ENCODE peak calls at places on chromosomes 6 and 20, in nine cellular contexts. One of them, this sample, is unnamed.

GRCh38 chr20:36835453-36836198 is 40.3 kb upstream of the TLDC2 start:
- DNase-seq in fibroblast of mammary gland: peak
- DNase-seq in kidney epithelial cell: peak
- DNase-seq in psoas muscle: peak
- DNase-seq in cardiac muscle cell: peak
- DNase-seq in transverse colon: peak
- DNase-seq in fibroblast of pulmonary artery: peak
- DNase-seq in lower lobe of right lung: peak
- DNase-seq in body of pancreas: peak
- DNase-seq in this sample: peak

GRCh38 chr6:125748534-125749111 is 809 bp upstream of the HEY2 start:
- DNase-seq in fibroblast of mammary gland: peak
- DNase-seq in kidney epithelial cell: no peak
- DNase-seq in psoas muscle: no peak
- DNase-seq in cardiac muscle cell: peak
- DNase-seq in transverse colon: no peak
- DNase-seq in fibroblast of pulmonary artery: no peak
- DNase-seq in lower lobe of right lung: no peak
- DNase-seq in body of pancreas: no peak
- DNase-seq in this sample: no peak

GRCh38 chr6:15462717-15463525 is 199.9 kb downstream of the DTNBP1 start:
- DNase-seq in fibroblast of mammary gland: peak
- DNase-seq in kidney epithelial cell: no peak
- DNase-seq in psoas muscle: no peak
- DNase-seq in cardiac muscle cell: peak
- DNase-seq in transverse colon: no peak
- DNase-seq in fibroblast of pulmonary artery: peak
- DNase-seq in lower lobe of right lung: no peak
- DNase-seq in body of pancreas: no peak
- DNase-seq in this sample: no peak

GRCh38 chr20:2470051-2470431 is 548 bp downstream of the SNRPB start:
- DNase-seq in fibroblast of mammary gland: peak
- DNase-seq in kidney epithelial cell: peak
- DNase-seq in psoas muscle: peak
- DNase-seq in cardiac muscle cell: peak
- DNase-seq in transverse colon: peak
- DNase-seq in fibroblast of pulmonary artery: peak
- DNase-seq in lower lobe of right lung: no peak
- DNase-seq in body of pancreas: peak
- DNase-seq in this sample: peak

GRCh38 chr6:42177514-42178364 is 4.6 kb downstream of the GUCA1A start:
- DNase-seq in fibroblast of mammary gland: no peak
- DNase-seq in kidney epithelial cell: no peak
- DNase-seq in psoas muscle: no peak
- DNase-seq in cardiac muscle cell: no peak
- DNase-seq in transverse colon: no peak
- DNase-seq in fibroblast of pulmonary artery: no peak
- DNase-seq in lower lobe of right lung: no peak
- DNase-seq in body of pancreas: no peak
- DNase-seq in this sample: no peak

GRCh38 chr6:83867527-83868161 is 8.2 kb downstream of the CYB5R4 start:
- DNase-seq in fibroblast of mammary gland: peak
- DNase-seq in kidney epithelial cell: no peak
- DNase-seq in psoas muscle: peak
- DNase-seq in cardiac muscle cell: peak
- DNase-seq in transverse colon: peak
- DNase-seq in fibroblast of pulmonary artery: peak
- DNase-seq in lower lobe of right lung: peak
- DNase-seq in body of pancreas: no peak
- DNase-seq in this sample: peak

GRCh38 chr6:111715321-111715720 is 109.6 kb upstream of the TRAF3IP2 start:
- DNase-seq in fibroblast of mammary gland: no peak
- DNase-seq in kidney epithelial cell: no peak
- DNase-seq in psoas muscle: no peak
- DNase-seq in cardiac muscle cell: no peak
- DNase-seq in transverse colon: no peak
- DNase-seq in fibroblast of pulmonary artery: no peak
- DNase-seq in lower lobe of right lung: no peak
- DNase-seq in body of pancreas: no peak
- DNase-seq in this sample: no peak

GRCh38 chr6:45566882-45567281 is 189.1 kb upstream of the SUPT3H start:
- DNase-seq in fibroblast of mammary gland: no peak
- DNase-seq in kidney epithelial cell: peak
- DNase-seq in psoas muscle: no peak
- DNase-seq in cardiac muscle cell: peak
- DNase-seq in transverse colon: no peak
- DNase-seq in fibroblast of pulmonary artery: peak
- DNase-seq in lower lobe of right lung: no peak
- DNase-seq in body of pancreas: no peak
- DNase-seq in this sample: no peak

GRCh38 chr20:62159835-62160234 is 16.3 kb downstream of the SS18L1 start:
- DNase-seq in fibroblast of mammary gland: peak
- DNase-seq in kidney epithelial cell: no peak
- DNase-seq in psoas muscle: no peak
- DNase-seq in cardiac muscle cell: no peak
- DNase-seq in transverse colon: no peak
- DNase-seq in fibroblast of pulmonary artery: no peak
- DNase-seq in lower lobe of right lung: no peak
- DNase-seq in body of pancreas: no peak
- DNase-seq in this sample: peak

GRCh38 chr6:78598966-78599365 is 268.4 kb upstream of the IRAK1BP1 start:
- DNase-seq in fibroblast of mammary gland: peak
- DNase-seq in kidney epithelial cell: peak
- DNase-seq in psoas muscle: no peak
- DNase-seq in cardiac muscle cell: peak
- DNase-seq in transverse colon: no peak
- DNase-seq in fibroblast of pulmonary artery: peak
- DNase-seq in lower lobe of right lung: no peak
- DNase-seq in body of pancreas: no peak
- DNase-seq in this sample: no peak

GRCh38 chr20:39623584-39624234 is 661.6 kb downstream of the DHX35 start:
- DNase-seq in fibroblast of mammary gland: peak
- DNase-seq in kidney epithelial cell: no peak
- DNase-seq in psoas muscle: no peak
- DNase-seq in cardiac muscle cell: no peak
- DNase-seq in transverse colon: no peak
- DNase-seq in fibroblast of pulmonary artery: no peak
- DNase-seq in lower lobe of right lung: no peak
- DNase-seq in body of pancreas: no peak
- DNase-seq in this sample: no peak

GRCh38 chr6:12119085-12119588 is 107.0 kb downstream of the HIVEP1 start:
- DNase-seq in fibroblast of mammary gland: no peak
- DNase-seq in kidney epithelial cell: peak
- DNase-seq in psoas muscle: no peak
- DNase-seq in cardiac muscle cell: peak
- DNase-seq in transverse colon: no peak
- DNase-seq in fibroblast of pulmonary artery: no peak
- DNase-seq in lower lobe of right lung: no peak
- DNase-seq in body of pancreas: no peak
- DNase-seq in this sample: peak

GRCh38 chr20:49890651-49891361 is 24.5 kb downstream of the SPATA2 start:
- DNase-seq in fibroblast of mammary gland: no peak
- DNase-seq in kidney epithelial cell: no peak
- DNase-seq in psoas muscle: no peak
- DNase-seq in cardiac muscle cell: no peak
- DNase-seq in transverse colon: no peak
- DNase-seq in fibroblast of pulmonary artery: no peak
- DNase-seq in lower lobe of right lung: peak
- DNase-seq in body of pancreas: no peak
- DNase-seq in this sample: no peak

GRCh38 chr20:45346291-45346718 is 1.9 kb downstream of the SDC4 start:
- DNase-seq in fibroblast of mammary gland: no peak
- DNase-seq in kidney epithelial cell: no peak
- DNase-seq in psoas muscle: peak
- DNase-seq in cardiac muscle cell: no peak
- DNase-seq in transverse colon: no peak
- DNase-seq in fibroblast of pulmonary artery: no peak
- DNase-seq in lower lobe of right lung: no peak
- DNase-seq in body of pancreas: no peak
- DNase-seq in this sample: no peak

GRCh38 chr6:169075211-169075621 is 178.4 kb downstream of the THBS2 start:
- DNase-seq in fibroblast of mammary gland: peak
- DNase-seq in kidney epithelial cell: no peak
- DNase-seq in psoas muscle: peak
- DNase-seq in cardiac muscle cell: peak
- DNase-seq in transverse colon: peak
- DNase-seq in fibroblast of pulmonary artery: peak
- DNase-seq in lower lobe of right lung: no peak
- DNase-seq in body of pancreas: no peak
- DNase-seq in this sample: no peak

GRCh38 chr6:108844135-108844534 is 4.1 kb upstream of the ARMC2 start:
- DNase-seq in fibroblast of mammary gland: no peak
- DNase-seq in kidney epithelial cell: no peak
- DNase-seq in psoas muscle: no peak
- DNase-seq in cardiac muscle cell: no peak
- DNase-seq in transverse colon: no peak
- DNase-seq in fibroblast of pulmonary artery: no peak
- DNase-seq in lower lobe of right lung: no peak
- DNase-seq in body of pancreas: no peak
- DNase-seq in this sample: no peak

GRCh38 chr6:138307352-138307751 is 70.4 kb upstream of the SMIM28 start:
- DNase-seq in fibroblast of mammary gland: no peak
- DNase-seq in kidney epithelial cell: no peak
- DNase-seq in psoas muscle: no peak
- DNase-seq in cardiac muscle cell: peak
- DNase-seq in transverse colon: no peak
- DNase-seq in fibroblast of pulmonary artery: peak
- DNase-seq in lower lobe of right lung: no peak
- DNase-seq in body of pancreas: no peak
- DNase-seq in this sample: no peak

GRCh38 chr6:21908117-21908848 is 314.7 kb downstream of the SOX4 start:
- DNase-seq in fibroblast of mammary gland: no peak
- DNase-seq in kidney epithelial cell: no peak
- DNase-seq in psoas muscle: no peak
- DNase-seq in cardiac muscle cell: peak
- DNase-seq in transverse colon: no peak
- DNase-seq in fibroblast of pulmonary artery: no peak
- DNase-seq in lower lobe of right lung: no peak
- DNase-seq in body of pancreas: no peak
- DNase-seq in this sample: no peak

GRCh38 chr6:111653961-111654360 is 48.3 kb upstream of the TRAF3IP2 start:
- DNase-seq in fibroblast of mammary gland: no peak
- DNase-seq in kidney epithelial cell: no peak
- DNase-seq in psoas muscle: no peak
- DNase-seq in cardiac muscle cell: no peak
- DNase-seq in transverse colon: no peak
- DNase-seq in fibroblast of pulmonary artery: no peak
- DNase-seq in lower lobe of right lung: no peak
- DNase-seq in body of pancreas: no peak
- DNase-seq in this sample: no peak

GRCh38 chr6:49252901-49253300 is 210.2 kb downstream of the MMUT start:
- DNase-seq in fibroblast of mammary gland: no peak
- DNase-seq in kidney epithelial cell: no peak
- DNase-seq in psoas muscle: no peak
- DNase-seq in cardiac muscle cell: no peak
- DNase-seq in transverse colon: no peak
- DNase-seq in fibroblast of pulmonary artery: no peak
- DNase-seq in lower lobe of right lung: no peak
- DNase-seq in body of pancreas: no peak
- DNase-seq in this sample: no peak

GRCh38 chr6:37493047-37493995 is 6.4 kb downstream of the CCDC167 start:
- DNase-seq in fibroblast of mammary gland: no peak
- DNase-seq in kidney epithelial cell: no peak
- DNase-seq in psoas muscle: no peak
- DNase-seq in cardiac muscle cell: no peak
- DNase-seq in transverse colon: no peak
- DNase-seq in fibroblast of pulmonary artery: no peak
- DNase-seq in lower lobe of right lung: peak
- DNase-seq in body of pancreas: no peak
- DNase-seq in this sample: no peak

GRCh38 chr6:169231790-169232506 is 21.7 kb downstream of the THBS2 start:
- DNase-seq in fibroblast of mammary gland: no peak
- DNase-seq in kidney epithelial cell: no peak
- DNase-seq in psoas muscle: no peak
- DNase-seq in cardiac muscle cell: no peak
- DNase-seq in transverse colon: no peak
- DNase-seq in fibroblast of pulmonary artery: no peak
- DNase-seq in lower lobe of right lung: no peak
- DNase-seq in body of pancreas: no peak
- DNase-seq in this sample: no peak

DNA sequence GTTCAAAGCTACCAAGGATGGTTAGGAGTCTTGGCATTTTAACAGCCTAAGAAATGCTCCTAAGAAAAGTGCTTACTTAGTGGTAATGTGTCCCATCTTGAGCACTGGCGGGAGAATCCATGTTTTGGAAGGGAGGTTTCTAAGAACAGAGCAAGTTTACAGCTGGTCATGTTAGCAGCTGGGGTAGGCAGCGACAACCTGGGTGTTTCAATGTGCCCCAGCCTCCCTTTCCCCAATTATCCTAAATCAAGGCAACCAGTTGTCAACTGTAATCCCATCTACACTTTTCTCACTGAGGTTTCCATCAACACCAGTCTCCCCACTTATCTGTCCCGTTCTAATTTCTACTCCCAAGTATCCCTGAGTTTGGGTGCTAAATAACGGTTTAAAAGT is 1.7 kb upstream of the JAG1 start:
- DNase-seq in fibroblast of mammary gland: no peak
- DNase-seq in kidney epithelial cell: no peak
- DNase-seq in psoas muscle: no peak
- DNase-seq in cardiac muscle cell: no peak
- DNase-seq in transverse colon: no peak
- DNase-seq in fibroblast of pulmonary artery: no peak
- DNase-seq in lower lobe of right lung: no peak
- DNase-seq in body of pancreas: no peak
- DNase-seq in this sample: no peak
- H3K4me3 ChIP-seq in fibroblast of mammary gland: no peak
- H3K4me3 ChIP-seq in kidney epithelial cell: peak
- H3K4me3 ChIP-seq in psoas muscle: peak
- H3K4me3 ChIP-seq in cardiac muscle cell: no peak
- H3K4me3 ChIP-seq in transverse colon: no peak
- H3K4me3 ChIP-seq in fibroblast of pulmonary artery: no peak
- H3K4me3 ChIP-seq in lower lobe of right lung: peak
- H3K4me3 ChIP-seq in body of pancreas: no peak
- H3K4me3 ChIP-seq in this sample: no peak

GRCh38 chr20:34562643-34563042 is 4.1 kb downstream of the MAP1LC3A start:
- DNase-seq in fibroblast of mammary gland: peak
- DNase-seq in kidney epithelial cell: no peak
- DNase-seq in psoas muscle: no peak
- DNase-seq in cardiac muscle cell: peak
- DNase-seq in transverse colon: no peak
- DNase-seq in fibroblast of pulmonary artery: peak
- DNase-seq in lower lobe of right lung: no peak
- DNase-seq in body of pancreas: no peak
- DNase-seq in this sample: peak
- TF ChIP-seq CTCF in fibroblast of mammary gland: peak
- TF ChIP-seq CTCF in kidney epithelial cell: peak
- TF ChIP-seq CTCF in psoas muscle: peak
- TF ChIP-seq CTCF in cardiac muscle cell: peak
- TF ChIP-seq CTCF in transverse colon: no peak
- TF ChIP-seq CTCF in fibroblast of pulmonary artery: peak
- TF ChIP-seq CTCF in lower lobe of right lung: peak
- TF ChIP-seq CTCF in body of pancreas: peak
- TF ChIP-seq CTCF in this sample: peak

GRCh38 chr20:53609501-53610445 is 16.1 kb upstream of the ZNF217 start:
- DNase-seq in fibroblast of mammary gland: peak
- DNase-seq in kidney epithelial cell: no peak
- DNase-seq in psoas muscle: peak
- DNase-seq in cardiac muscle cell: peak
- DNase-seq in transverse colon: peak
- DNase-seq in fibroblast of pulmonary artery: no peak
- DNase-seq in lower lobe of right lung: peak
- DNase-seq in body of pancreas: no peak
- DNase-seq in this sample: peak
- H3K4me3 ChIP-seq in fibroblast of mammary gland: no peak
- H3K4me3 ChIP-seq in kidney epithelial cell: no peak
- H3K4me3 ChIP-seq in psoas muscle: no peak
- H3K4me3 ChIP-seq in cardiac muscle cell: no peak
- H3K4me3 ChIP-seq in transverse colon: no peak
- H3K4me3 ChIP-seq in fibroblast of pulmonary artery: no peak
- H3K4me3 ChIP-seq in lower lobe of right lung: peak
- H3K4me3 ChIP-seq in body of pancreas: no peak
- H3K4me3 ChIP-seq in this sample: peak

GRCh38 chr6:99219788-99220187 is 129.7 kb downstream of the FAXC start:
- DNase-seq in fibroblast of mammary gland: no peak
- DNase-seq in kidney epithelial cell: no peak
- DNase-seq in psoas muscle: no peak
- DNase-seq in cardiac muscle cell: no peak
- DNase-seq in transverse colon: no peak
- DNase-seq in fibroblast of pulmonary artery: no peak
- DNase-seq in lower lobe of right lung: no peak
- DNase-seq in body of pancreas: no peak
- DNase-seq in this sample: peak
- TF ChIP-seq CTCF in fibroblast of mammary gland: no peak
- TF ChIP-seq CTCF in kidney epithelial cell: peak
- TF ChIP-seq CTCF in psoas muscle: no peak
- TF ChIP-seq CTCF in cardiac muscle cell: no peak
- TF ChIP-seq CTCF in transverse colon: no peak
- TF ChIP-seq CTCF in fibroblast of pulmonary artery: no peak
- TF ChIP-seq CTCF in lower lobe of right lung: no peak
- TF ChIP-seq CTCF in body of pancreas: no peak
- TF ChIP-seq CTCF in this sample: peak